ENCODE peak calls at places on chromosomes 11 and 22, in eight cellular contexts. One of them, this sample, is unnamed.

GRCh38 chr11:16611395-16612233 is 126.8 kb upstream of the C11orf58 start:
- DNase-seq in K562: peak; percentile 30
- DNase-seq in IMR-90: no peak
- DNase-seq in A549: no peak
- DNase-seq in WTC11: no peak
- DNase-seq in GM12878: no peak
- DNase-seq in SK-N-SH: peak; percentile 82
- DNase-seq in HepG2: no peak
- DNase-seq in this sample: no peak

GRCh38 chr22:45604239-45604711 is 67.4 kb upstream of the ATXN10 start:
- DNase-seq in K562: no peak
- DNase-seq in IMR-90: peak; percentile 48
- DNase-seq in A549: peak; percentile 85
- DNase-seq in WTC11: no peak
- DNase-seq in GM12878: no peak
- DNase-seq in SK-N-SH: no peak
- DNase-seq in HepG2: no peak
- DNase-seq in this sample: no peak

GRCh38 chr22:27318516-27318915 is 483.0 kb downstream of the MN1 start:
- DNase-seq in K562: peak; percentile 3
- DNase-seq in IMR-90: peak; percentile 44
- DNase-seq in A549: no peak
- DNase-seq in WTC11: no peak
- DNase-seq in GM12878: no peak
- DNase-seq in SK-N-SH: no peak
- DNase-seq in HepG2: no peak
- DNase-seq in this sample: no peak

GRCh38 chr22:47381240-47381639 is 618.8 kb downstream of the TBC1D22A start:
- DNase-seq in K562: no peak
- DNase-seq in IMR-90: no peak
- DNase-seq in A549: no peak
- DNase-seq in WTC11: no peak
- DNase-seq in GM12878: no peak
- DNase-seq in SK-N-SH: no peak
- DNase-seq in HepG2: no peak
- DNase-seq in this sample: no peak

GRCh38 chr11:45104006-45104789 is 42.2 kb upstream of the PRDM11 start:
- DNase-seq in K562: no peak
- DNase-seq in IMR-90: no peak
- DNase-seq in A549: no peak
- DNase-seq in WTC11: no peak
- DNase-seq in GM12878: no peak
- DNase-seq in SK-N-SH: no peak
- DNase-seq in HepG2: no peak
- DNase-seq in this sample: no peak

GRCh38 chr11:46930089-46930488 is 6.5 kb upstream of the CSTPP1 start:
- DNase-seq in K562: peak; percentile 33
- DNase-seq in IMR-90: peak; percentile 73
- DNase-seq in A549: peak; percentile 50
- DNase-seq in WTC11: no peak
- DNase-seq in GM12878: no peak
- DNase-seq in SK-N-SH: no peak
- DNase-seq in HepG2: peak; percentile 34
- DNase-seq in this sample: no peak

GRCh38 chr11:133934599-133935550 is 21.9 kb downstream of the IGSF9B start:
- DNase-seq in K562: peak; percentile 57
- DNase-seq in IMR-90: peak; percentile 19
- DNase-seq in A549: no peak
- DNase-seq in WTC11: no peak
- DNase-seq in GM12878: no peak
- DNase-seq in SK-N-SH: peak; percentile 87
- DNase-seq in HepG2: peak; percentile 38
- DNase-seq in this sample: no peak

GRCh38 chr22:44824271-44824670 is 71.9 kb downstream of the ARHGAP8 start:
- DNase-seq in K562: no peak
- DNase-seq in IMR-90: no peak
- DNase-seq in A549: no peak
- DNase-seq in WTC11: no peak
- DNase-seq in GM12878: no peak
- DNase-seq in SK-N-SH: no peak
- DNase-seq in HepG2: no peak
- DNase-seq in this sample: no peak

DNA sequence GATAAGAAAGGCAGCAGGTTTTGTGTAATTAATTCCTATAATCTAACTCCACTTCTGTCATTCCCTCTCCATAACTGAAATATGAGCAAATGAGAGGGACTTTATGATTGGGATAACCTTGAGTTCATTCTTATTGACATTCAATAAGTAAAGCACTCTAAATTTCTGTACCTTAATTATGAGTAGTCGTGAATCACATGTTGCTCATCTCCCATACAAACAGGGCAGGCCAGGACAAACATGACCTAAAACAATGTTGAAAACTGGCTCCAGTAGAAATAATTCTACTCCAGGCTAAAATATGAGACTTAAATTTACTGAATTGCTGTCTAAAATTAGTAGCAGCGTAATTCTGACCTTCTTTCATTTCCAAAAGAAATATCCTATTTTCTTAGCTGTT is 505.4 kb downstream of the NELL1 start:
- DNase-seq in K562: no peak
- DNase-seq in IMR-90: no peak
- DNase-seq in A549: no peak
- DNase-seq in WTC11: no peak
- DNase-seq in GM12878: no peak
- DNase-seq in SK-N-SH: no peak
- DNase-seq in HepG2: no peak
- DNase-seq in this sample: no peak
- TF ChIP-seq USF2 in K562: no peak
- TF ChIP-seq USF2 in IMR-90: no peak
- TF ChIP-seq USF2 in A549: no peak
- TF ChIP-seq USF2 in WTC11: no peak
- TF ChIP-seq USF2 in GM12878: no peak
- TF ChIP-seq USF2 in SK-N-SH: no peak
- TF ChIP-seq USF2 in HepG2: no peak
- TF ChIP-seq USF2 in this sample: no peak

DNA sequence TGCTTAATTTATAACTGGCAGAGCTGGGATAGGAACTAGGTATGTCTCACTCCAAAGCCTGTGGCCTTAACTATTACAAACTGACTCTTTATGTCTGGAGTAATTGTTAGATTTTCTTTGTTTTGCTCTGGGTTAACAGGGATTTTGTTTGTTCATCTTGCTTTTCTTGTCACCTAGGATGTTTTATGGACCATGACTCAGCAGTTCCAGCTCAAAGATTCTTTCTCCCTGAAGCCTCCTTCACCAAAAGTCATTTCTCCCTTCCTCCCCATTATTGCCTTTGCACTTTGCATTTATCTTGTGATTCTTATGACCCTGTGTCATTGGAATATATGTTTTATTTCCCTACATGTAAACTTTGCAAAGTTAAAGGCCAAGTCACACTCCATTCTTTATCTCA is 327.9 kb downstream of the DLG2 start:
- DNase-seq in K562: no peak
- DNase-seq in IMR-90: no peak
- DNase-seq in A549: peak; percentile 19
- DNase-seq in WTC11: no peak
- DNase-seq in GM12878: no peak
- DNase-seq in SK-N-SH: no peak
- DNase-seq in HepG2: no peak
- DNase-seq in this sample: no peak
- TF ChIP-seq USF2 in K562: no peak
- TF ChIP-seq USF2 in IMR-90: no peak
- TF ChIP-seq USF2 in A549: no peak
- TF ChIP-seq USF2 in WTC11: no peak
- TF ChIP-seq USF2 in GM12878: no peak
- TF ChIP-seq USF2 in SK-N-SH: no peak
- TF ChIP-seq USF2 in HepG2: no peak
- TF ChIP-seq USF2 in this sample: no peak

GRCh38 chr22:48640890-48641771 is 1186.5 kb downstream of the BRD1 start:
- DNase-seq in K562: no peak
- DNase-seq in IMR-90: no peak
- DNase-seq in A549: no peak
- DNase-seq in WTC11: no peak
- DNase-seq in GM12878: no peak
- DNase-seq in SK-N-SH: no peak
- DNase-seq in HepG2: no peak
- DNase-seq in this sample: no peak

GRCh38 chr22:48639896-48640732 is 1187.6 kb downstream of the BRD1 start:
- DNase-seq in K562: no peak
- DNase-seq in IMR-90: no peak
- DNase-seq in A549: no peak
- DNase-seq in WTC11: no peak
- DNase-seq in GM12878: no peak
- DNase-seq in SK-N-SH: peak; percentile 56
- DNase-seq in HepG2: no peak
- DNase-seq in this sample: no peak

GRCh38 chr22:48636746-48637145 is 1190.9 kb downstream of the BRD1 start:
- DNase-seq in K562: no peak
- DNase-seq in IMR-90: no peak
- DNase-seq in A549: no peak
- DNase-seq in WTC11: no peak
- DNase-seq in GM12878: no peak
- DNase-seq in SK-N-SH: no peak
- DNase-seq in HepG2: no peak
- DNase-seq in this sample: no peak

GRCh38 chr22:48637231-48637630 is 1190.4 kb downstream of the BRD1 start:
- DNase-seq in K562: no peak
- DNase-seq in IMR-90: no peak
- DNase-seq in A549: no peak
- DNase-seq in WTC11: no peak
- DNase-seq in GM12878: no peak
- DNase-seq in SK-N-SH: no peak
- DNase-seq in HepG2: no peak
- DNase-seq in this sample: no peak

DNA sequence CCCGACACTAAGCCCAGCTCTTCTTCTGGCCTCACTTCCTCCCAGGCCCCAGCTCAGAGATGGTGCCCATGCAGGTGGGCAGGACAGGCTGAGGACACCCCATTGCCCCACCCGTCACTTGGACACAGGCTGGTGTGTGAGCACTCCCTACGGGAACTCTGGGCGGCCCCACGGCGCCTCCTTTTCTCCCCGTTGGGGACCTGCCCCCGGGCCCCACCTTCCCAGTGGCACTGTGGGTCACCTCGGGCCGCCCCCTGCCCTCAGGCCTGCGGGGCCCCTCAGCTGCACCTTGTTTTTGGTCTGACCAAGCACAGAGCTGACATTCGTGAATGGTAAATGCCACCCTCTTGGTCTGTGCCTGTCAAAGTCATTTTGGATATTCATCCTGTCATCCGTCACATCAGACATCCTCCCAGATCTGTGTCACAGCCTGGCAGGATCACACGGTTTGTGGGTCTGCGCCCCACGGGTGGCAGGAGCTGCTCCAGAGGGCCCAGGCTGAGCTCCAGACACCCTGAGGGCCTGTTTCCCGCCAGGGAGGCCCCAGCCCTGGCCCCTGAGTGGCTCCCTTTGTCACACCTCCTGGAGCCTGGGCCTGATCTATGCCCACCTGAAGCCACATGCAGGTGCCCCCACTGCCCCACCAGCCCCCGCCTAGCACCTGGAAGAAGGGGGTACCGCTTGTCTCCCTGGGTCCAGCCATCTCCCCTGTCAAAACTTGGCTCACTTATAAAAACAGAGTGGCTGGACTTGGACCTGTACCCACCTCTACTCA is 1188.5 kb downstream of the BRD1 start:
- DNase-seq in K562: no peak
- DNase-seq in IMR-90: no peak
- DNase-seq in A549: no peak
- DNase-seq in WTC11: no peak
- DNase-seq in GM12878: no peak
- DNase-seq in SK-N-SH: no peak
- DNase-seq in HepG2: no peak
- DNase-seq in this sample: no peak
- TF ChIP-seq USF2 in K562: no peak
- TF ChIP-seq USF2 in IMR-90: no peak
- TF ChIP-seq USF2 in A549: no peak
- TF ChIP-seq USF2 in WTC11: no peak
- TF ChIP-seq USF2 in GM12878: no peak
- TF ChIP-seq USF2 in SK-N-SH: no peak
- TF ChIP-seq USF2 in HepG2: no peak
- TF ChIP-seq USF2 in this sample: no peak

GRCh38 chr22:25160120-25160996 is 39.3 kb upstream of the CRYBB3 start:
- DNase-seq in K562: no peak
- DNase-seq in IMR-90: no peak
- DNase-seq in A549: no peak
- DNase-seq in WTC11: no peak
- DNase-seq in GM12878: no peak
- DNase-seq in SK-N-SH: no peak
- DNase-seq in HepG2: no peak
- DNase-seq in this sample: no peak

GRCh38 chr22:25161916-25162530 is 37.6 kb upstream of the CRYBB3 start:
- DNase-seq in K562: no peak
- DNase-seq in IMR-90: no peak
- DNase-seq in A549: no peak
- DNase-seq in WTC11: no peak
- DNase-seq in GM12878: no peak
- DNase-seq in SK-N-SH: no peak
- DNase-seq in HepG2: no peak
- DNase-seq in this sample: no peak

GRCh38 chr22:25162561-25162960 is 37.1 kb upstream of the CRYBB3 start:
- DNase-seq in K562: no peak
- DNase-seq in IMR-90: no peak
- DNase-seq in A549: no peak
- DNase-seq in WTC11: no peak
- DNase-seq in GM12878: no peak
- DNase-seq in SK-N-SH: no peak
- DNase-seq in HepG2: no peak
- DNase-seq in this sample: no peak

GRCh38 chr22:25159028-25159427 is 40.6 kb upstream of the CRYBB3 start:
- DNase-seq in K562: no peak
- DNase-seq in IMR-90: no peak
- DNase-seq in A549: no peak
- DNase-seq in WTC11: no peak
- DNase-seq in GM12878: no peak
- DNase-seq in SK-N-SH: no peak
- DNase-seq in HepG2: no peak
- DNase-seq in this sample: no peak

DNA sequence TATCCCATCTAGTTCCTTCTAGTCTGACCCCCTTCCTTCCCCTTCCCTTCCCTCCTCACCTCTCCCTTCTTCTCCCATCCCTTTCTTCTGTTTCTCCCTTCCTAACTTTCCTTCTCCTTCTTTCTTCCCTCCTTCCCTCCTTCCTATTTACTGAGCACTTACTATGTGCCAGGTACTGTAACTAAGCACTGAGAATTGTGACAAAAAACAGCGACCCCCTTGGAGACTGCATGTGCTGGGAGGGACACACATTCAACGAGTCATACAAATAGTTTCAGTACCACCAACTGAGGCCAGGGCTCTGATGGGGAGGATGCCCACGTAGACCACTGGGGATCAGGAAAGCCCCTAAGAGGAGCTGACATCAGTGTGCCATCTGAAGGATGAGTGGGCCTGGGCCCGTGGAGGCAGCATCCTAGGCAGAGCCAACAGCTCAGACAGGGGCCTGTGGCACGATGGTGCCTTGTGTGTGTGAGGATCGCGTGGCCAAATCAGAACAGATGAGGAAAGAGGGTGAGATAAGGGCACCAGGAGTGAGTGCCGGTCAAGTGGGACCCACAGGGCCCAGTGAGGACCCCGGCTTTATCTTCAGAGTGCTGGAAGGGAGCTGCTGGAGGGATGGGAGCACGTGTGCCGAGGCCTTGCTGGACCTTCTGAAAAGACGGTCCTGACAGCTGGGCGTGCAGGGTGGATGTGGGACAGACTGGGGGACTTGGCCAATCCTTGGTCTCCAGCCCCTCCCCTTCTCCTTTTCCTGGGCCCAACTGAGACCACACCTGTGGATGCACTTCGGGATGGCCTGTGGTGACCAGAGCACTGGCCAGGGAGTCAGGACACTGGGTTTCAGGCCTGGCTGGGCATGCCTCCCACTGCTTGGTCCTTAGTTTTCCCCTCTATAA is 38.4 kb upstream of the CRYBB3 start:
- DNase-seq in K562: no peak
- DNase-seq in IMR-90: no peak
- DNase-seq in A549: no peak
- DNase-seq in WTC11: no peak
- DNase-seq in GM12878: no peak
- DNase-seq in SK-N-SH: no peak
- DNase-seq in HepG2: no peak
- DNase-seq in this sample: no peak
- TF ChIP-seq USF2 in K562: no peak
- TF ChIP-seq USF2 in IMR-90: no peak
- TF ChIP-seq USF2 in A549: no peak
- TF ChIP-seq USF2 in WTC11: no peak
- TF ChIP-seq USF2 in GM12878: no peak
- TF ChIP-seq USF2 in SK-N-SH: no peak
- TF ChIP-seq USF2 in HepG2: no peak
- TF ChIP-seq USF2 in this sample: no peak

This sample was measured in H1.